ENCODE peak calls at places on chromosomes 6 and 20, in seven cellular contexts. One of them, this sample, is unnamed.

GRCh38 chr6:142822882-142823578 is 121.9 kb downstream of the HIVEP2 start:
- DNase-seq in NCI-H69: peak; percentile 69
- DNase-seq in stimulated activated CD4-positive, alpha-beta T cell treated with anti-CD3 and anti-CD28 coated beads, Interleukin-2, amount 100 ng/mL, for 4 hours: no peak
- DNase-seq in GM10248: no peak
- DNase-seq in kidney glomerular epithelial cell: no peak
- DNase-seq in fibroblast of villous mesenchyme: no peak
- DNase-seq in mucosa of descending colon: no peak
- DNase-seq in this sample: no peak

GRCh38 chr6:130513770-130514169 is 148.0 kb downstream of the TMEM200A start:
- DNase-seq in stimulated activated CD4-positive, alpha-beta T cell treated with anti-CD3 and anti-CD28 coated beads, Interleukin-2, amount 100 ng/mL, for 4 hours: peak; percentile 13
- DNase-seq in fibroblast of villous mesenchyme: peak; percentile 78
- DNase-seq in kidney glomerular epithelial cell: peak; percentile 46
- DNase-seq in mucosa of descending colon: peak; percentile 39
- DNase-seq in GM10248: no peak
- DNase-seq in NCI-H69: no peak
- DNase-seq in this sample: no peak

GRCh38 chr20:57388953-57389694 is 2.1 kb upstream of the RBM38 start:
- DNase-seq in mucosa of descending colon: peak; percentile 87
- DNase-seq in stimulated activated CD4-positive, alpha-beta T cell treated with anti-CD3 and anti-CD28 coated beads, Interleukin-2, amount 100 ng/mL, for 4 hours: peak; percentile 53
- DNase-seq in kidney glomerular epithelial cell: peak; percentile 15
- DNase-seq in fibroblast of villous mesenchyme: peak; percentile 67
- DNase-seq in GM10248: peak; percentile 85
- DNase-seq in NCI-H69: peak; percentile 87
- DNase-seq in this sample: no peak

GRCh38 chr20:51807864-51808263 is 5.5 kb upstream of the SALL4 start:
- DNase-seq in GM10248: no peak
- DNase-seq in NCI-H69: no peak
- DNase-seq in fibroblast of villous mesenchyme: peak; percentile 51
- DNase-seq in mucosa of descending colon: no peak
- DNase-seq in kidney glomerular epithelial cell: no peak
- DNase-seq in stimulated activated CD4-positive, alpha-beta T cell treated with anti-CD3 and anti-CD28 coated beads, Interleukin-2, amount 100 ng/mL, for 4 hours: no peak
- DNase-seq in this sample: no peak

GRCh38 chr20:6164421-6165341 is 41.9 kb upstream of the FERMT1 start:
- DNase-seq in GM10248: no peak
- DNase-seq in fibroblast of villous mesenchyme: peak; percentile 55
- DNase-seq in kidney glomerular epithelial cell: no peak
- DNase-seq in mucosa of descending colon: no peak
- DNase-seq in stimulated activated CD4-positive, alpha-beta T cell treated with anti-CD3 and anti-CD28 coated beads, Interleukin-2, amount 100 ng/mL, for 4 hours: no peak
- DNase-seq in NCI-H69: no peak
- DNase-seq in this sample: no peak

GRCh38 chr20:57693002-57693582 is 16.7 kb downstream of the PMEPA1 start:
- DNase-seq in mucosa of descending colon: peak; percentile 84
- DNase-seq in GM10248: no peak
- DNase-seq in stimulated activated CD4-positive, alpha-beta T cell treated with anti-CD3 and anti-CD28 coated beads, Interleukin-2, amount 100 ng/mL, for 4 hours: no peak
- DNase-seq in kidney glomerular epithelial cell: peak; percentile 93
- DNase-seq in NCI-H69: peak; percentile 10
- DNase-seq in fibroblast of villous mesenchyme: no peak
- DNase-seq in this sample: no peak

GRCh38 chr6:151877458-151877857 is 70.0 kb downstream of the ESR1 start:
- DNase-seq in fibroblast of villous mesenchyme: no peak
- DNase-seq in mucosa of descending colon: no peak
- DNase-seq in GM10248: no peak
- DNase-seq in stimulated activated CD4-positive, alpha-beta T cell treated with anti-CD3 and anti-CD28 coated beads, Interleukin-2, amount 100 ng/mL, for 4 hours: no peak
- DNase-seq in kidney glomerular epithelial cell: no peak
- DNase-seq in NCI-H69: no peak
- DNase-seq in this sample: no peak

GRCh38 chr6:17986656-17987575 is 519 bp downstream of the KIF13A start:
- DNase-seq in stimulated activated CD4-positive, alpha-beta T cell treated with anti-CD3 and anti-CD28 coated beads, Interleukin-2, amount 100 ng/mL, for 4 hours: no peak
- DNase-seq in GM10248: peak; percentile 32
- DNase-seq in mucosa of descending colon: peak; percentile 69
- DNase-seq in kidney glomerular epithelial cell: no peak
- DNase-seq in NCI-H69: peak; percentile 51
- DNase-seq in fibroblast of villous mesenchyme: peak; percentile 60
- DNase-seq in this sample: peak; percentile 65

GRCh38 chr20:39862613-39863012 is 826.4 kb downstream of the MAFB start:
- DNase-seq in NCI-H69: no peak
- DNase-seq in fibroblast of villous mesenchyme: peak; percentile 37
- DNase-seq in GM10248: no peak
- DNase-seq in kidney glomerular epithelial cell: no peak
- DNase-seq in mucosa of descending colon: no peak
- DNase-seq in stimulated activated CD4-positive, alpha-beta T cell treated with anti-CD3 and anti-CD28 coated beads, Interleukin-2, amount 100 ng/mL, for 4 hours: no peak
- DNase-seq in this sample: no peak

GRCh38 chr6:93701526-93701925 is 282.2 kb upstream of the EPHA7 start:
- DNase-seq in fibroblast of villous mesenchyme: no peak
- DNase-seq in mucosa of descending colon: no peak
- DNase-seq in kidney glomerular epithelial cell: no peak
- DNase-seq in GM10248: no peak
- DNase-seq in stimulated activated CD4-positive, alpha-beta T cell treated with anti-CD3 and anti-CD28 coated beads, Interleukin-2, amount 100 ng/mL, for 4 hours: no peak
- DNase-seq in NCI-H69: no peak
- DNase-seq in this sample: no peak

GRCh38 chr6:169319561-169319960 is 65.9 kb upstream of the THBS2 start:
- DNase-seq in GM10248: no peak
- DNase-seq in kidney glomerular epithelial cell: no peak
- DNase-seq in fibroblast of villous mesenchyme: no peak
- DNase-seq in mucosa of descending colon: no peak
- DNase-seq in NCI-H69: no peak
- DNase-seq in stimulated activated CD4-positive, alpha-beta T cell treated with anti-CD3 and anti-CD28 coated beads, Interleukin-2, amount 100 ng/mL, for 4 hours: no peak
- DNase-seq in this sample: no peak

GRCh38 chr20:32432277-32432676 is 74.1 kb downstream of the ASXL1 start:
- DNase-seq in mucosa of descending colon: no peak
- DNase-seq in kidney glomerular epithelial cell: no peak
- DNase-seq in NCI-H69: no peak
- DNase-seq in stimulated activated CD4-positive, alpha-beta T cell treated with anti-CD3 and anti-CD28 coated beads, Interleukin-2, amount 100 ng/mL, for 4 hours: no peak
- DNase-seq in fibroblast of villous mesenchyme: no peak
- DNase-seq in GM10248: no peak
- DNase-seq in this sample: no peak

GRCh38 chr6:118146584-118146983 is 239.5 kb downstream of the SLC35F1 start:
- DNase-seq in fibroblast of villous mesenchyme: no peak
- DNase-seq in stimulated activated CD4-positive, alpha-beta T cell treated with anti-CD3 and anti-CD28 coated beads, Interleukin-2, amount 100 ng/mL, for 4 hours: no peak
- DNase-seq in GM10248: no peak
- DNase-seq in kidney glomerular epithelial cell: no peak
- DNase-seq in mucosa of descending colon: no peak
- DNase-seq in NCI-H69: no peak
- DNase-seq in this sample: no peak

GRCh38 chr6:14880052-14880451 is 365.8 kb upstream of the JARID2 start:
- DNase-seq in NCI-H69: no peak
- DNase-seq in kidney glomerular epithelial cell: no peak
- DNase-seq in mucosa of descending colon: no peak
- DNase-seq in GM10248: no peak
- DNase-seq in fibroblast of villous mesenchyme: no peak
- DNase-seq in stimulated activated CD4-positive, alpha-beta T cell treated with anti-CD3 and anti-CD28 coated beads, Interleukin-2, amount 100 ng/mL, for 4 hours: no peak
- DNase-seq in this sample: no peak

GRCh38 chr6:80437186-80437585 is 330.7 kb downstream of the BCKDHB start:
- DNase-seq in NCI-H69: no peak
- DNase-seq in GM10248: no peak
- DNase-seq in fibroblast of villous mesenchyme: no peak
- DNase-seq in kidney glomerular epithelial cell: no peak
- DNase-seq in stimulated activated CD4-positive, alpha-beta T cell treated with anti-CD3 and anti-CD28 coated beads, Interleukin-2, amount 100 ng/mL, for 4 hours: no peak
- DNase-seq in mucosa of descending colon: no peak
- DNase-seq in this sample: no peak

GRCh38 chr6:125104425-125104824 is 49.1 kb upstream of the TPD52L1 start:
- DNase-seq in fibroblast of villous mesenchyme: peak; percentile 55
- DNase-seq in mucosa of descending colon: no peak
- DNase-seq in GM10248: no peak
- DNase-seq in NCI-H69: peak; percentile 94
- DNase-seq in stimulated activated CD4-positive, alpha-beta T cell treated with anti-CD3 and anti-CD28 coated beads, Interleukin-2, amount 100 ng/mL, for 4 hours: no peak
- DNase-seq in kidney glomerular epithelial cell: no peak
- DNase-seq in this sample: no peak

GRCh38 chr20:61832181-61832580 is 233.5 kb downstream of the TAF4 start:
- DNase-seq in stimulated activated CD4-positive, alpha-beta T cell treated with anti-CD3 and anti-CD28 coated beads, Interleukin-2, amount 100 ng/mL, for 4 hours: no peak
- DNase-seq in NCI-H69: no peak
- DNase-seq in GM10248: no peak
- DNase-seq in mucosa of descending colon: no peak
- DNase-seq in kidney glomerular epithelial cell: no peak
- DNase-seq in fibroblast of villous mesenchyme: no peak
- DNase-seq in this sample: no peak

GRCh38 chr6:132527791-132528190 is 10.3 kb upstream of the TAAR9 start:
- DNase-seq in GM10248: no peak
- DNase-seq in kidney glomerular epithelial cell: no peak
- DNase-seq in fibroblast of villous mesenchyme: peak; percentile 83
- DNase-seq in mucosa of descending colon: no peak
- DNase-seq in NCI-H69: peak; percentile 55
- DNase-seq in stimulated activated CD4-positive, alpha-beta T cell treated with anti-CD3 and anti-CD28 coated beads, Interleukin-2, amount 100 ng/mL, for 4 hours: no peak
- DNase-seq in this sample: no peak

GRCh38 chr6:146985111-146985510 is 219.1 kb upstream of the STXBP5 start:
- DNase-seq in NCI-H69: peak; percentile 83
- DNase-seq in fibroblast of villous mesenchyme: peak; percentile 75
- DNase-seq in kidney glomerular epithelial cell: no peak
- DNase-seq in GM10248: no peak
- DNase-seq in mucosa of descending colon: peak; percentile 44
- DNase-seq in stimulated activated CD4-positive, alpha-beta T cell treated with anti-CD3 and anti-CD28 coated beads, Interleukin-2, amount 100 ng/mL, for 4 hours: no peak
- DNase-seq in this sample: no peak

GRCh38 chr6:24899647-24900325 is 36.0 kb downstream of the RIPOR2 start:
- DNase-seq in stimulated activated CD4-positive, alpha-beta T cell treated with anti-CD3 and anti-CD28 coated beads, Interleukin-2, amount 100 ng/mL, for 4 hours: no peak
- DNase-seq in kidney glomerular epithelial cell: no peak
- DNase-seq in GM10248: no peak
- DNase-seq in mucosa of descending colon: no peak
- DNase-seq in fibroblast of villous mesenchyme: no peak
- DNase-seq in NCI-H69: peak; percentile 74
- DNase-seq in this sample: no peak

GRCh38 chr6:118876814-118877213 is 17.1 kb upstream of the ASF1A start:
- DNase-seq in NCI-H69: no peak
- DNase-seq in fibroblast of villous mesenchyme: peak; percentile 67
- DNase-seq in kidney glomerular epithelial cell: no peak
- DNase-seq in stimulated activated CD4-positive, alpha-beta T cell treated with anti-CD3 and anti-CD28 coated beads, Interleukin-2, amount 100 ng/mL, for 4 hours: no peak
- DNase-seq in GM10248: no peak
- DNase-seq in mucosa of descending colon: no peak
- DNase-seq in this sample: no peak

GRCh38 chr6:119105262-119105661 is 26.8 kb upstream of the FAM184A start:
- DNase-seq in mucosa of descending colon: no peak
- DNase-seq in stimulated activated CD4-positive, alpha-beta T cell treated with anti-CD3 and anti-CD28 coated beads, Interleukin-2, amount 100 ng/mL, for 4 hours: no peak
- DNase-seq in NCI-H69: no peak
- DNase-seq in kidney glomerular epithelial cell: no peak
- DNase-seq in GM10248: no peak
- DNase-seq in fibroblast of villous mesenchyme: no peak
- DNase-seq in this sample: no peak

GRCh38 chr6:35808688-35809087 is 3.5 kb downstream of the LHFPL5 start:
- DNase-seq in kidney glomerular epithelial cell: no peak
- DNase-seq in stimulated activated CD4-positive, alpha-beta T cell treated with anti-CD3 and anti-CD28 coated beads, Interleukin-2, amount 100 ng/mL, for 4 hours: no peak
- DNase-seq in fibroblast of villous mesenchyme: no peak
- DNase-seq in GM10248: no peak
- DNase-seq in mucosa of descending colon: no peak
- DNase-seq in NCI-H69: peak; percentile 91
- DNase-seq in this sample: no peak

GRCh38 chr6:137261393-137262154 is 42.4 kb upstream of the IFNGR1 start:
- DNase-seq in stimulated activated CD4-positive, alpha-beta T cell treated with anti-CD3 and anti-CD28 coated beads, Interleukin-2, amount 100 ng/mL, for 4 hours: no peak
- DNase-seq in kidney glomerular epithelial cell: peak; percentile 71
- DNase-seq in GM10248: peak; percentile 28
- DNase-seq in mucosa of descending colon: no peak
- DNase-seq in fibroblast of villous mesenchyme: peak; percentile 56
- DNase-seq in NCI-H69: no peak
- DNase-seq in this sample: no peak

GRCh38 chr6:169188051-169188863 is 65.4 kb downstream of the THBS2 start:
- DNase-seq in kidney glomerular epithelial cell: peak; percentile 16
- DNase-seq in NCI-H69: no peak
- DNase-seq in fibroblast of villous mesenchyme: peak; percentile 87
- DNase-seq in mucosa of descending colon: no peak
- DNase-seq in stimulated activated CD4-positive, alpha-beta T cell treated with anti-CD3 and anti-CD28 coated beads, Interleukin-2, amount 100 ng/mL, for 4 hours: no peak
- DNase-seq in GM10248: no peak
- DNase-seq in this sample: no peak

GRCh38 chr6:127031511-127031910 is 87.0 kb upstream of the RSPO3 start:
- DNase-seq in stimulated activated CD4-positive, alpha-beta T cell treated with anti-CD3 and anti-CD28 coated beads, Interleukin-2, amount 100 ng/mL, for 4 hours: no peak
- DNase-seq in NCI-H69: peak; percentile 55
- DNase-seq in GM10248: no peak
- DNase-seq in fibroblast of villous mesenchyme: peak; percentile 21
- DNase-seq in kidney glomerular epithelial cell: no peak
- DNase-seq in mucosa of descending colon: no peak
- DNase-seq in this sample: no peak

GRCh38 chr6:52577022-52577777 is at the start of gene TRAM2:
- DNase-seq in NCI-H69: peak; percentile 94
- DNase-seq in stimulated activated CD4-positive, alpha-beta T cell treated with anti-CD3 and anti-CD28 coated beads, Interleukin-2, amount 100 ng/mL, for 4 hours: peak; percentile 74
- DNase-seq in GM10248: peak; percentile 84
- DNase-seq in kidney glomerular epithelial cell: peak; percentile 77
- DNase-seq in mucosa of descending colon: peak; percentile 92
- DNase-seq in fibroblast of villous mesenchyme: peak; percentile 86
- DNase-seq in this sample: peak; percentile 77

GRCh38 chr20:57264908-57265648 is 1.4 kb downstream of the BMP7 start:
- DNase-seq in fibroblast of villous mesenchyme: no peak
- DNase-seq in GM10248: no peak
- DNase-seq in NCI-H69: peak; percentile 36
- DNase-seq in kidney glomerular epithelial cell: no peak
- DNase-seq in mucosa of descending colon: no peak
- DNase-seq in stimulated activated CD4-positive, alpha-beta T cell treated with anti-CD3 and anti-CD28 coated beads, Interleukin-2, amount 100 ng/mL, for 4 hours: no peak
- DNase-seq in this sample: no peak

GRCh38 chr6:157763129-157763893 is 59.7 kb upstream of the SNX9 start:
- DNase-seq in NCI-H69: peak; percentile 99
- DNase-seq in mucosa of descending colon: peak; percentile 99
- DNase-seq in stimulated activated CD4-positive, alpha-beta T cell treated with anti-CD3 and anti-CD28 coated beads, Interleukin-2, amount 100 ng/mL, for 4 hours: no peak
- DNase-seq in kidney glomerular epithelial cell: peak; percentile 88
- DNase-seq in GM10248: no peak
- DNase-seq in fibroblast of villous mesenchyme: peak; percentile 70
- DNase-seq in this sample: peak; percentile 44

GRCh38 chr20:16749573-16749972 is 1.4 kb downstream of the OTOR start:
- DNase-seq in stimulated activated CD4-positive, alpha-beta T cell treated with anti-CD3 and anti-CD28 coated beads, Interleukin-2, amount 100 ng/mL, for 4 hours: no peak
- DNase-seq in GM10248: no peak
- DNase-seq in mucosa of descending colon: no peak
- DNase-seq in fibroblast of villous mesenchyme: no peak
- DNase-seq in kidney glomerular epithelial cell: no peak
- DNase-seq in NCI-H69: no peak
- DNase-seq in this sample: no peak

GRCh38 chr6:43052225-43052841 is 1.3 kb downstream of the CUL7 start:
- DNase-seq in kidney glomerular epithelial cell: no peak
- DNase-seq in GM10248: no peak
- DNase-seq in mucosa of descending colon: no peak
- DNase-seq in fibroblast of villous mesenchyme: no peak
- DNase-seq in NCI-H69: no peak
- DNase-seq in stimulated activated CD4-positive, alpha-beta T cell treated with anti-CD3 and anti-CD28 coated beads, Interleukin-2, amount 100 ng/mL, for 4 hours: no peak
- DNase-seq in this sample: no peak

GRCh38 chr20:57020364-57020763 is 246.1 kb downstream of the BMP7 start:
- DNase-seq in mucosa of descending colon: no peak
- DNase-seq in GM10248: no peak
- DNase-seq in kidney glomerular epithelial cell: no peak
- DNase-seq in NCI-H69: peak; percentile 57
- DNase-seq in fibroblast of villous mesenchyme: no peak
- DNase-seq in stimulated activated CD4-positive, alpha-beta T cell treated with anti-CD3 and anti-CD28 coated beads, Interleukin-2, amount 100 ng/mL, for 4 hours: no peak
- DNase-seq in this sample: no peak

GRCh38 chr6:166341915-166342292 is 441 bp downstream of the SFT2D1 start:
- DNase-seq in GM10248: no peak
- DNase-seq in fibroblast of villous mesenchyme: peak; percentile 40
- DNase-seq in stimulated activated CD4-positive, alpha-beta T cell treated with anti-CD3 and anti-CD28 coated beads, Interleukin-2, amount 100 ng/mL, for 4 hours: no peak
- DNase-seq in kidney glomerular epithelial cell: no peak
- DNase-seq in mucosa of descending colon: peak; percentile 42
- DNase-seq in NCI-H69: peak; percentile 42
- DNase-seq in this sample: no peak

GRCh38 chr6:16437095-16437494 is 198.7 kb downstream of the GMPR start:
- DNase-seq in GM10248: no peak
- DNase-seq in mucosa of descending colon: no peak
- DNase-seq in kidney glomerular epithelial cell: no peak
- DNase-seq in stimulated activated CD4-positive, alpha-beta T cell treated with anti-CD3 and anti-CD28 coated beads, Interleukin-2, amount 100 ng/mL, for 4 hours: peak; percentile 45
- DNase-seq in NCI-H69: no peak
- DNase-seq in fibroblast of villous mesenchyme: no peak
- DNase-seq in this sample: no peak

GRCh38 chr6:53792016-53792415 is 2.8 kb upstream of the LRRC1 start:
- DNase-seq in GM10248: no peak
- DNase-seq in fibroblast of villous mesenchyme: no peak
- DNase-seq in mucosa of descending colon: no peak
- DNase-seq in kidney glomerular epithelial cell: no peak
- DNase-seq in NCI-H69: no peak
- DNase-seq in stimulated activated CD4-positive, alpha-beta T cell treated with anti-CD3 and anti-CD28 coated beads, Interleukin-2, amount 100 ng/mL, for 4 hours: no peak
- DNase-seq in this sample: no peak

This sample was measured in H54.